ENCODE peak calls at places on chromosome 5, in six cellular contexts. Y, A, J, X, E and K are unnamed samples.

GRCh38 chr5:375921-376871 is 54.7 kb downstream of the AHRR start:
- DNase-seq in J (no peak), E (no peak), A (no peak), X (no peak), Y (no peak), K (peak)

GRCh38 chr5:85484982-85485574 is 1100.4 kb upstream of the EDIL3 start:
- DNase-seq in Y (no peak), X (no peak), A (no peak), E (peak), J (peak), K (no peak)

GRCh38 chr5:62144395-62145022 is 161.5 kb upstream of the KIF2A start:
- DNase-seq in A (no peak), Y (no peak), E (no peak), J (no peak), X (no peak), K (no peak)

GRCh38 chr5:87411586-87412416 is 929 bp downstream of the CCNH start:
- DNase-seq in X (no peak), E (no peak), Y (no peak), J (peak), A (no peak), K (no peak)

GRCh38 chr5:54881286-54882005 is 103.9 kb downstream of the ESM1 start:
- DNase-seq in Y (no peak), E (no peak), X (peak), A (no peak), J (no peak), K (no peak)

GRCh38 chr5:141707535-141707934 is 25.5 kb upstream of the ARAP3 start:
- DNase-seq in Y (no peak), E (no peak), J (no peak), A (no peak), X (no peak), K (no peak)

GRCh38 chr5:116130471-116130870 is 45.6 kb downstream of the COMMD10 start:
- DNase-seq in J (no peak), X (no peak), Y (no peak), A (no peak), E (no peak), K (no peak)

GRCh38 chr5:174374206-174374605 is 328.7 kb downstream of the NSG2 start:
- DNase-seq in J (no peak), X (no peak), Y (no peak), A (no peak), E (no peak), K (no peak)

GRCh38 chr5:119009131-119009530 is 20.8 kb upstream of the DTWD2 start:
- DNase-seq in E (no peak), Y (no peak), A (no peak), J (peak), X (no peak), K (no peak)

GRCh38 chr5:149561848-149562247 is 10.6 kb upstream of the CSNK1A1 start:
- DNase-seq in X (no peak), E (no peak), J (peak), A (no peak), Y (no peak), K (no peak)

GRCh38 chr5:85069659-85070640 is 685.3 kb upstream of the EDIL3 start:
- DNase-seq in J (no peak), E (peak), X (no peak), Y (no peak), A (no peak), K (peak)

GRCh38 chr5:54295658-54296276 is 14.6 kb downstream of the ARL15 start:
- DNase-seq in X (no peak), Y (no peak), A (no peak), J (no peak), E (no peak), K (no peak)

GRCh38 chr5:31809037-31809910 is 170.3 kb downstream of the PDZD2 start:
- DNase-seq in Y (no peak), J (peak), X (no peak), A (no peak), E (no peak), K (peak)

GRCh38 chr5:120613729-120614128 is 149.6 kb downstream of the PRR16 start:
- DNase-seq in J (no peak), E (no peak), Y (no peak), A (no peak), X (no peak), K (no peak)

GRCh38 chr5:2751592-2752021 is at the start of gene IRX2:
- DNase-seq in J (no peak), A (no peak), E (peak), Y (no peak), X (no peak), K (peak)

GRCh38 chr5:88732862-88733261 is 150.1 kb downstream of the MEF2C start:
- DNase-seq in Y (no peak), J (no peak), E (no peak), X (no peak), A (no peak), K (no peak)

GRCh38 chr5:170046221-170046620 is 59.5 kb upstream of the FOXI1 start:
- DNase-seq in A (no peak), Y (no peak), E (no peak), J (no peak), X (no peak), K (no peak)